ENCODE peak calls at places on chromosomes 3 and 15, in ten cellular contexts. U is fibroblast of villous mesenchyme, I is A549, M is HL-60, D is transverse colon, B is AG10803, C is uterus, S is RWPE1, F is progenitor cell of endocrine pancreas, N is sigmoid colon. O is an unnamed sample.
A peak's percentile ranks its signal among the peaks of the same experiment; 100 is the strongest.

GRCh38 chr15:63347074-63347859 is 34.4 kb downstream of the CA12 start:
- DNase-seq in U (peak; percentile 63), C (no peak), B (no peak), D (no peak), N (no peak), I (no peak), M (no peak), F (no peak), S (no peak), O (peak; percentile 33)

GRCh38 chr15:52408823-52409222 is 113.2 kb upstream of the MYO5C start:
- DNase-seq in F (no peak), N (no peak), D (no peak), M (no peak), C (no peak), S (no peak), I (peak; percentile 13), U (no peak), B (no peak), O (no peak)

GRCh38 chr3:126832933-126833332 is 128.9 kb downstream of the CHCHD6 start:
- DNase-seq in M (no peak), S (no peak), I (no peak), B (no peak), C (no peak), D (no peak), F (no peak), U (no peak), N (no peak), O (no peak)

GRCh38 chr3:4983739-4984510 is 4.7 kb downstream of the BHLHE40 start:
- DNase-seq in F (no peak), I (peak; percentile 75), N (no peak), M (no peak), D (peak; percentile 72), S (peak; percentile 62), C (peak; percentile 55), B (peak; percentile 89), U (peak; percentile 95), O (peak; percentile 78)

GRCh38 chr3:168260859-168261258 is 165.1 kb upstream of the GOLIM4 start:
- DNase-seq in D (no peak), U (no peak), N (no peak), I (no peak), M (no peak), F (no peak), C (no peak), B (no peak), S (no peak), O (no peak)

GRCh38 chr15:56763496-56763895 is 30.2 kb upstream of the ZNF280D start:
- DNase-seq in U (peak; percentile 39), F (no peak), S (no peak), I (no peak), D (no peak), N (no peak), B (no peak), C (no peak), M (no peak), O (no peak)

GRCh38 chr3:186425788-186426730 is 64.0 kb upstream of the DGKG start:
- DNase-seq in M (peak; percentile 55), I (peak; percentile 20), N (no peak), F (no peak), D (no peak), S (no peak), U (peak; percentile 55), C (no peak), B (peak; percentile 72), O (peak; percentile 70)

GRCh38 chr15:65326844-65327243 is 22.4 kb downstream of the RNU5B-1 start:
- DNase-seq in N (no peak), M (no peak), D (no peak), U (no peak), C (no peak), B (no peak), I (no peak), F (no peak), S (no peak), O (no peak)

GRCh38 chr15:83219026-83219425 is 11.4 kb upstream of the HDGFL3 start:
- DNase-seq in M (no peak), N (no peak), C (no peak), B (no peak), U (no peak), F (no peak), D (no peak), S (no peak), I (no peak), O (no peak)

GRCh38 chr3:29335438-29335837 is 54.6 kb downstream of the RBMS3 start:
- DNase-seq in D (peak; percentile 58), C (peak; percentile 65), M (no peak), N (peak; percentile 92), B (peak; percentile 99), U (peak; percentile 98), S (peak; percentile 36), F (no peak), I (peak; percentile 89), O (peak; percentile 97)

GRCh38 chr3:170730071-170730812 is 139.8 kb downstream of the RPL22L1 start:
- DNase-seq in D (no peak), N (no peak), S (no peak), I (no peak), U (peak; percentile 92), F (no peak), C (no peak), M (no peak), B (no peak), O (no peak)

GRCh38 chr15:99504823-99505551 is 60.8 kb upstream of the MEF2A start:
- DNase-seq in I (no peak), D (no peak), B (no peak), S (peak; percentile 40), M (no peak), N (no peak), U (no peak), C (no peak), F (no peak), O (no peak)

GRCh38 chr3:181752202-181752671 is 40.5 kb downstream of the SOX2 start:
- DNase-seq in B (no peak), I (no peak), F (no peak), D (no peak), C (no peak), U (no peak), S (no peak), N (no peak), M (no peak), O (no peak)

GRCh38 chr3:194395201-194395600 is 3.9 kb downstream of the GP5 start:
- DNase-seq in I (no peak), U (peak; percentile 76), M (no peak), D (no peak), N (no peak), F (no peak), S (no peak), B (no peak), C (no peak), O (no peak)

GRCh38 chr3:189464800-189465199 is 166.4 kb upstream of the TP63 start:
- DNase-seq in M (no peak), I (no peak), B (no peak), N (no peak), D (no peak), S (no peak), C (no peak), F (no peak), U (no peak), O (no peak)
- TF ChIP-seq CTCF in M (no peak), I (no peak), B (no peak), N (no peak), D (no peak), S (no peak), C (no peak), F (no peak), U (no peak), O (no peak)

GRCh38 chr3:153669527-153669926 is 451.7 kb upstream of the ARHGEF26 start:
- DNase-seq in M (no peak), D (no peak), N (no peak), C (no peak), F (no peak), S (no peak), B (no peak), I (no peak), U (no peak), O (no peak)
- TF ChIP-seq CTCF in M (no peak), D (no peak), N (no peak), C (no peak), F (peak; percentile 27), S (no peak), B (no peak), I (no peak), U (no peak), O (peak; percentile 10)

DNA sequence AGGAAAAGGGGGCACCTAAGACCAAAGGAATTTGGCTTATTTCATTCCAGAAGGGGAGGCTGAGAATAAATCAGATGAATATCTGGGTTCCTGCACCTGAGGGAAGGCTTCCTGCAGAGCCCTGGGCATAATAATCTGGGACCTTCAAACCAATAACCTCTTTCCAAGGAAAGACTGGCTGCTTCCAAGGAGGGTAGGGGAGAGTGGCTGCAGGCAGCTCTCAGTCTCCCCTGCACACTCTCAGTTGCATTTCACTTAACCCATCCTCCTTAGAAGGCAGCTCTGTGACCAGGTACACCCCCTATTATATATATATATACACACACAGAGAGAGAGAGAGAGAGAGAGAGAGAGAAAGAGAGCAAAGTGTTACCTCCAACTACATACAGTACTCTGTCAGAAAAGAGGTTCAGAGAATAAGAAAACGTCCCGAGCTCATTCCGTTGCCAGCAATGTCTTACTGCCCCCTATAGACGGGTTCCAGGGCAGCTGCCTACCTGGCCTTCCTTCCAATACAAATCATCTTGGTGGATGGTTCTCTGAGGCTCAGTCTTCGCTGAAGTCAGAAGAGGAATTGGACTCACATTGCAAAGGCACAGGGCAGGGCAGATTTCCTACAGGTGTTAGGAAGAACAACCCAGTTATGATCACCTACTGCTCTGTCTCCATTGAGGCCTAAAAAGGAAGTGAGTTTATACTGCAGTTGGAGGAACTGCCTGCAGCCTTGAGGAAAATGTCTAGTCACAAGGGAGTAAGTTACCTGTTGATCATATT is 26.1 kb downstream of the CAPN3 start:
- DNase-seq in M (peak; percentile 69), D (peak; percentile 59), B (peak; percentile 22), F (peak; percentile 38), S (peak; percentile 42), I (peak; percentile 54), U (peak; percentile 54), C (no peak), N (no peak), O (peak; percentile 68)
- TF ChIP-seq CTCF in M (peak; percentile 82), D (peak; percentile 49), B (peak; percentile 58), F (peak; percentile 82), S (peak; percentile 43), I (peak; percentile 59), U (peak; percentile 85), C (no peak), N (no peak), O (peak; percentile 73)

GRCh38 chr15:77898811-77899730 is 178.4 kb downstream of the TBC1D2B start:
- DNase-seq in B (no peak), D (no peak), C (no peak), M (no peak), I (no peak), N (peak; percentile 56), S (no peak), U (no peak), F (no peak), O (no peak)

GRCh38 chr15:77901251-77901881 is 176.1 kb downstream of the TBC1D2B start:
- DNase-seq in S (no peak), N (peak; percentile 59), M (no peak), C (peak; percentile 7), I (no peak), B (no peak), U (no peak), F (no peak), D (no peak), O (no peak)

GRCh38 chr15:77904901-77905300 is 172.6 kb downstream of the TBC1D2B start:
- DNase-seq in D (no peak), F (no peak), C (no peak), N (peak; percentile 42), I (no peak), M (no peak), B (no peak), U (no peak), S (no peak), O (no peak)

GRCh38 chr15:77904436-77904821 is 173.1 kb downstream of the TBC1D2B start:
- DNase-seq in B (no peak), M (no peak), F (no peak), N (peak; percentile 52), S (no peak), D (no peak), I (no peak), C (no peak), U (no peak), O (no peak)

GRCh38 chr15:77901921-77902750 is 175.4 kb downstream of the TBC1D2B start:
- DNase-seq in D (no peak), C (peak; percentile 5), N (peak; percentile 55), M (no peak), U (no peak), S (no peak), I (peak; percentile 49), F (no peak), B (no peak), O (no peak)
- TF ChIP-seq CTCF in D (no peak), C (no peak), N (no peak), M (no peak), U (peak; percentile 13), S (no peak), I (no peak), F (peak; percentile 36), B (peak; percentile 8), O (no peak)

O was measured in foreskin fibroblast.